ENCODE peak calls at places on chromosomes 6 and 20, in nine cellular contexts. Y is transverse colon, S is endothelial cell of umbilical vein, H is tibial nerve, B is IMR-90, V is stomach, A is suprapubic skin, I is uterus, T is sigmoid colon. K is an unnamed sample.

GRCh38 chr6:96015321-96015790 is 418 bp upstream of the FUT9 start:
- DNase-seq in Y (no peak), S (no peak), H (no peak), B (no peak), V (peak; percentile 81), A (no peak), I (no peak), T (peak; percentile 61), K (peak; percentile 65)

GRCh38 chr6:25601797-25602679 is 50.0 kb upstream of the SCGN start:
- DNase-seq in Y (no peak), S (peak; percentile 62), H (no peak), B (peak; percentile 67), V (no peak), A (no peak), I (no peak), T (no peak), K (no peak)

GRCh38 chr6:139635401-139636130 is 261.1 kb upstream of the CITED2 start:
- DNase-seq in Y (no peak), S (no peak), H (no peak), B (no peak), V (no peak), A (no peak), I (no peak), T (no peak), K (no peak)

GRCh38 chr6:36949636-36950035 is 4.9 kb upstream of the PI16 start:
- DNase-seq in Y (no peak), S (peak; percentile 88), H (no peak), B (peak; percentile 85), V (no peak), A (no peak), I (no peak), T (no peak), K (no peak)

GRCh38 chr6:165441176-165441575 is 131.8 kb upstream of the C6orf118 start:
- DNase-seq in Y (no peak), S (no peak), H (no peak), B (no peak), V (no peak), A (no peak), I (no peak), T (no peak), K (no peak)

GRCh38 chr6:16651871-16652270 is 109.4 kb downstream of the ATXN1 start:
- DNase-seq in Y (no peak), S (no peak), H (no peak), B (no peak), V (no peak), A (no peak), I (no peak), T (no peak), K (no peak)

GRCh38 chr6:157246048-157246630 is 77.2 kb downstream of the TMEM242 start:
- DNase-seq in Y (no peak), S (no peak), H (no peak), B (no peak), V (no peak), A (peak; percentile 79), I (peak; percentile 81), T (peak; percentile 81), K (no peak)

GRCh38 chr6:4259391-4259790 is 124.0 kb upstream of the ECI2 start:
- DNase-seq in Y (no peak), S (no peak), H (no peak), B (no peak), V (no peak), A (no peak), I (no peak), T (no peak), K (no peak)

GRCh38 chr20:18727032-18727508 is 86.5 kb upstream of the SCP2D1 start:
- DNase-seq in Y (peak; percentile 23), S (no peak), H (no peak), B (no peak), V (no peak), A (no peak), I (no peak), T (no peak), K (peak; percentile 22)

GRCh38 chr6:149271348-149272340 is 45.9 kb upstream of the TAB2 start:
- DNase-seq in Y (peak; percentile 28), S (no peak), H (no peak), B (no peak), V (no peak), A (no peak), I (no peak), T (no peak), K (peak; percentile 62)

GRCh38 chr20:57964011-57964862 is 254.4 kb upstream of the PMEPA1 start:
- DNase-seq in Y (no peak), S (no peak), H (no peak), B (no peak), V (no peak), A (no peak), I (no peak), T (no peak), K (no peak)

GRCh38 chr6:3849681-3850450 is 693 bp downstream of the FAM50B start:
- DNase-seq in Y (peak; percentile 13), S (peak; percentile 39), H (no peak), B (no peak), V (peak; percentile 34), A (no peak), I (peak; percentile 28), T (peak; percentile 72), K (peak; percentile 31)

GRCh38 chr6:24078200-24078599 is 47.8 kb upstream of the NRSN1 start:
- DNase-seq in Y (no peak), S (no peak), H (no peak), B (no peak), V (no peak), A (no peak), I (no peak), T (no peak), K (no peak)

GRCh38 chr6:56343295-56343694 is 95.9 kb upstream of the COL21A1 start:
- DNase-seq in Y (no peak), S (no peak), H (no peak), B (no peak), V (no peak), A (no peak), I (no peak), T (no peak), K (no peak)

GRCh38 chr20:48799315-48800105 is 28.3 kb downstream of the PREX1 start:
- DNase-seq in Y (no peak), S (no peak), H (no peak), B (no peak), V (no peak), A (no peak), I (no peak), T (peak; percentile 42), K (no peak)

GRCh38 chr20:19077370-19078220 is 134.8 kb upstream of the SLC24A3 start:
- DNase-seq in Y (no peak), S (no peak), H (no peak), B (no peak), V (no peak), A (no peak), I (no peak), T (no peak), K (no peak)

GRCh38 chr20:62776692-62777527 is 19.4 kb upstream of the MRGBP start:
- DNase-seq in Y (peak; percentile 55), S (no peak), H (no peak), B (peak; percentile 13), V (peak; percentile 60), A (no peak), I (no peak), T (no peak), K (peak; percentile 45)

GRCh38 chr6:170127151-170127550 is 163.7 kb downstream of the DLL1 start:
- DNase-seq in Y (no peak), S (no peak), H (no peak), B (no peak), V (peak; percentile 11), A (peak; percentile 50), I (no peak), T (peak; percentile 10), K (no peak)

GRCh38 chr20:57501461-57502330 is 23.2 kb downstream of the CTCFL start:
- DNase-seq in Y (no peak), S (no peak), H (no peak), B (no peak), V (no peak), A (peak; percentile 61), I (no peak), T (no peak), K (no peak)

GRCh38 chr20:63498950-63499332 is at the start of gene EEF1A2:
- DNase-seq in Y (no peak), S (no peak), H (no peak), B (no peak), V (peak; percentile 60), A (no peak), I (no peak), T (peak; percentile 58), K (peak; percentile 42)

GRCh38 chr6:31631681-31632278 is 11.3 kb downstream of the PRRC2A start:
- DNase-seq in Y (no peak), S (no peak), H (no peak), B (no peak), V (no peak), A (no peak), I (no peak), T (no peak), K (no peak)
- TF ChIP-seq POLR2A in Y (no peak), S (no peak), H (no peak), B (no peak), V (no peak), A (no peak), I (no peak), T (no peak), K (no peak)

DNA sequence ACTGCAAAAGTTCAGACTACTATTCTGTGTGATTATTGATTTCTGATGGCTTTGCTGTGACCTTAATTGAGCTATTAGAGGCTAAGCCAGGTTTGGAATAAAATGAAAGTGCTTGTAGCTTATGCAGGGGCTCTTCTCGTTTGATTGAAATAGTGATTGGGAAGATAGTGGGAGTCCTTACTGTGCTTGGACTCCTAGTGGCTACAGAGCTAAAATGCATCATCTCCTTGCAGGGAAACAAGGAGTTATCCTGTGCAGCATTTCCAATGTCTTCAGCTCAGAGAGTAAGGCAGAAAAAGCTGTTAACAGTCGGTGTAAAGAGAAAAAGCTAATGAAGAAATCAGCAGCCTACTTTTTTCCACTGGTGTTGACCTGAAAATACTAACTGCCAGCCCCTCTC is 173.5 kb downstream of the SLC35F1 start:
- DNase-seq in Y (no peak), S (no peak), H (no peak), B (no peak), V (no peak), A (no peak), I (no peak), T (no peak), K (no peak)
- TF ChIP-seq CTCF in Y (no peak), S (no peak), H (no peak), B (no peak), V (no peak), A (no peak), I (no peak), T (no peak), K (no peak)

DNA sequence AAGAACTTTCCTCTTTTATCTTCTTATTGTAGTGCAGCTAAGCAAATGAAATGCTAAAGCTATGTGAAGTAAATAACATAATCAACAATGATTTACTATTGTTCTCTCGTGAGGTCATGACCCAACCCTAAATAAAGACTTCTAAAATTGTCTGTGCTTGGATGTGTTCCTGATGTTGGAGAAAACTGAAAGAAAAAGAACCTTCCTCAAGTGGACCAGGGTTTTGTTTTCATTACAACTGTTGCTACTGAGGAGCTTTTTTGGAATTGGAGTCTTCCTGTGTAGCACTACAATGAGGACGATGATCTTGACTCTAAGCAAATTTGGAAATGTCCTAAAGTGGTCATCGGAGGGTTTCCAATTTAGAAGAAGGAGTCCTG is 59.7 kb upstream of the SUPT3H start:
- DNase-seq in Y (no peak), S (no peak), H (no peak), B (no peak), V (no peak), A (no peak), I (no peak), T (no peak), K (no peak)
- H3K4me1 ChIP-seq in Y (peaks cover 46% of the 10 kb centered on the region), S (peaks cover 43% of the 10 kb centered on the region), H (peaks cover 31% of the 10 kb centered on the region), B (peaks cover 18% of the 10 kb centered on the region), V (peaks cover 10% of the 10 kb centered on the region), A (peaks cover 36% of the 10 kb centered on the region), I (no peaks in the 10 kb centered on the region), T (peaks cover 6% of the 10 kb centered on the region), K (no peaks in the 10 kb centered on the region)

GRCh38 chr6:30820196-30820595 is 64.1 kb upstream of the DDR1 start:
- DNase-seq in Y (peak; percentile 76), S (peak; percentile 69), H (no peak), B (peak; percentile 80), V (peak; percentile 57), A (no peak), I (no peak), T (no peak), K (no peak)
- TF ChIP-seq POLR2A in Y (no peak), S (peak; percentile 31), H (no peak), B (no peak), V (no peak), A (no peak), I (no peak), T (no peak), K (no peak)